ENCODE peak calls at places on chromosomes 1 and 21, in six cellular contexts. E is K562, F is GM12878, N is H1, Y is SK-N-SH, X is HepG2. L is an unnamed sample.

GRCh38 chr1:167832693-167833092 is 81.2 kb downstream of the ADCY10 start:
- DNase-seq in E (peak), F (no peak), N (peak), Y (no peak), X (no peak), L (no peak)

GRCh38 chr1:111176678-111177077 is 23.8 kb downstream of the DENND2D start:
- DNase-seq in E (no peak), F (no peak), N (no peak), Y (no peak), X (no peak), L (no peak)

GRCh38 chr1:231639819-231640218 is 13.2 kb downstream of the DISC1 start:
- DNase-seq in E (no peak), F (no peak), N (no peak), Y (peak), X (no peak), L (no peak)

GRCh38 chr21:16426936-16427335 is 697.2 kb downstream of the USP25 start:
- DNase-seq in E (no peak), F (no peak), N (no peak), Y (no peak), X (no peak), L (no peak)

GRCh38 chr21:21439761-21440160 is 441.6 kb downstream of the NCAM2 start:
- DNase-seq in E (no peak), F (no peak), N (no peak), Y (no peak), X (no peak), L (no peak)

GRCh38 chr21:39175154-39175553 is 8.1 kb downstream of the PSMG1 start:
- DNase-seq in E (no peak), F (no peak), N (no peak), Y (no peak), X (no peak), L (no peak)

GRCh38 chr1:12150456-12151200 is 16.2 kb upstream of the TNFRSF1B start:
- DNase-seq in E (no peak), F (no peak), N (no peak), Y (no peak), X (no peak), L (no peak)

GRCh38 chr1:211198111-211198510 is 61.1 kb upstream of the RCOR3 start:
- DNase-seq in E (no peak), F (no peak), N (no peak), Y (no peak), X (no peak), L (peak)

GRCh38 chr1:67713071-67713806 is 28.2 kb downstream of the GADD45A start:
- DNase-seq in E (peak), F (no peak), N (no peak), Y (peak), X (peak), L (peak)

GRCh38 chr1:185632659-185633428 is 101.3 kb upstream of the HMCN1 start:
- DNase-seq in E (no peak), F (no peak), N (no peak), Y (no peak), X (no peak), L (no peak)

GRCh38 chr1:39184354-39184818 is 20.1 kb upstream of the MACF1 start:
- DNase-seq in E (peak), F (no peak), N (peak), Y (no peak), X (no peak), L (no peak)

GRCh38 chr1:1304331-1305299 is 3.1 kb downstream of the ACAP3 start:
- DNase-seq in E (peak), F (no peak), N (peak), Y (peak), X (peak), L (peak)

GRCh38 chr1:2969870-2970291 is 51.4 kb upstream of the ACTRT2 start:
- DNase-seq in E (no peak), F (no peak), N (no peak), Y (no peak), X (no peak), L (no peak)

GRCh38 chr1:117216718-117217117 is 6.0 kb upstream of the VTCN1 start:
- DNase-seq in E (no peak), F (no peak), N (no peak), Y (no peak), X (no peak), L (no peak)

GRCh38 chr1:47424336-47424982 is 8.4 kb downstream of the FOXE3 start:
- DNase-seq in E (peak), F (no peak), N (peak), Y (peak), X (peak), L (peak)

GRCh38 chr1:215720121-215720520 is 153.0 kb downstream of the KCTD3 start:
- DNase-seq in E (no peak), F (no peak), N (no peak), Y (no peak), X (no peak), L (no peak)

GRCh38 chr21:36803051-36803709 is 104.3 kb downstream of the SIM2 start:
- DNase-seq in E (no peak), F (no peak), N (no peak), Y (no peak), X (no peak), L (no peak)

GRCh38 chr1:7574121-7575040 is 196.7 kb upstream of the VAMP3 start:
- DNase-seq in E (no peak), F (no peak), N (no peak), Y (no peak), X (no peak), L (no peak)

GRCh38 chr1:219580019-219580676 is 32.8 kb downstream of the ZC3H11B start:
- DNase-seq in E (no peak), F (no peak), N (no peak), Y (no peak), X (no peak), L (no peak)

GRCh38 chr1:234402939-234403338 is 29.7 kb downstream of the COA6 start:
- DNase-seq in E (no peak), F (no peak), N (no peak), Y (no peak), X (no peak), L (no peak)

GRCh38 chr21:41641821-41642368 is 125.0 kb downstream of the RIPK4 start:
- DNase-seq in E (no peak), F (no peak), N (no peak), Y (no peak), X (peak), L (peak)

GRCh38 chr1:54407201-54407956 is 1.2 kb upstream of the SSBP3 start:
- DNase-seq in E (peak), F (peak), N (peak), Y (peak), X (peak), L (peak)

GRCh38 chr1:195765099-195765498 is 843.1 kb downstream of the KCNT2 start:
- DNase-seq in E (no peak), F (no peak), N (no peak), Y (no peak), X (no peak), L (no peak)

GRCh38 chr1:195763907-195764183 is 844.4 kb downstream of the KCNT2 start:
- DNase-seq in E (no peak), F (no peak), N (no peak), Y (no peak), X (no peak), L (no peak)

GRCh38 chr1:195768936-195769335 is 839.3 kb downstream of the KCNT2 start:
- DNase-seq in E (no peak), F (no peak), N (no peak), Y (no peak), X (no peak), L (no peak)

GRCh38 chr1:195766709-195767108 is 841.5 kb downstream of the KCNT2 start:
- DNase-seq in E (no peak), F (no peak), N (no peak), Y (no peak), X (no peak), L (no peak)

DNA sequence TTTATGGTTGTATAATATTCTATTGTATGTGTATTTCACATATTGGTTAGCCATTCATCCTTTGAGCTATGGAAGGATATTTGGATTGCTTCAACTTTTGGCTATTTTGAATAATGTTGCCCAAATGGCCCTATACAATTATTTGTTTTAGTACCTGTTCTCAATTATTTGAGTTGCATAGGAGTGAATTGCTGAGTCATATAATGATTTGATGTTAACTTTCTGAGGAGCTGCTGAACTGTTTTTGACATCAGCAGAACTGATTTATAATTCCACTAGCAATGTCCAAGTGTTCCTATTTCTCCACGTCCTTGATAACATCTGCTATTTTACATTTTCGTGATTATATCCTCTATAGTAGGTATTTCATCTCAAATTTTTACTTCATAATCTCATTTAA is 839.9 kb downstream of the KCNT2 start:
- DNase-seq in E (no peak), F (no peak), N (no peak), Y (no peak), X (no peak), L (no peak)
- TF ChIP-seq CHD2 in E (no peak), F (no peak), N (no peak), Y (no peak), X (no peak), L (no peak)

GRCh38 chr1:94550800-94551241 is 9.3 kb upstream of the F3 start:
- DNase-seq in E (no peak), F (no peak), N (no peak), Y (peak), X (no peak), L (no peak)

GRCh38 chr1:94550396-94550795 is 8.8 kb upstream of the F3 start:
- DNase-seq in E (no peak), F (no peak), N (no peak), Y (no peak), X (no peak), L (no peak)

GRCh38 chr1:94549706-94550105 is 8.1 kb upstream of the F3 start:
- DNase-seq in E (no peak), F (no peak), N (no peak), Y (no peak), X (no peak), L (no peak)

GRCh38 chr1:94552071-94552586 is 10.6 kb upstream of the F3 start:
- DNase-seq in E (no peak), F (no peak), N (no peak), Y (no peak), X (peak), L (no peak)

GRCh38 chr1:94551449-94551848 is 9.9 kb upstream of the F3 start:
- DNase-seq in E (no peak), F (no peak), N (no peak), Y (no peak), X (no peak), L (no peak)
- TF ChIP-seq CHD2 in E (no peak), F (no peak), N (no peak), Y (no peak), X (no peak), L (no peak)

GRCh38 chr1:115671176-115672062 is 29.6 kb downstream of the VANGL1 start:
- DNase-seq in E (no peak), F (no peak), N (no peak), Y (no peak), X (peak), L (peak)
- TF ChIP-seq CHD2 in E (no peak), F (no peak), N (no peak), Y (no peak), X (no peak), L (no peak)

GRCh38 chr1:9302745-9303524 is 10.2 kb downstream of the SPSB1 start:
- DNase-seq in E (no peak), F (no peak), N (no peak), Y (no peak), X (no peak), L (peak)
- TF ChIP-seq CHD2 in E (no peak), F (no peak), N (no peak), Y (no peak), X (no peak), L (no peak)

DNA sequence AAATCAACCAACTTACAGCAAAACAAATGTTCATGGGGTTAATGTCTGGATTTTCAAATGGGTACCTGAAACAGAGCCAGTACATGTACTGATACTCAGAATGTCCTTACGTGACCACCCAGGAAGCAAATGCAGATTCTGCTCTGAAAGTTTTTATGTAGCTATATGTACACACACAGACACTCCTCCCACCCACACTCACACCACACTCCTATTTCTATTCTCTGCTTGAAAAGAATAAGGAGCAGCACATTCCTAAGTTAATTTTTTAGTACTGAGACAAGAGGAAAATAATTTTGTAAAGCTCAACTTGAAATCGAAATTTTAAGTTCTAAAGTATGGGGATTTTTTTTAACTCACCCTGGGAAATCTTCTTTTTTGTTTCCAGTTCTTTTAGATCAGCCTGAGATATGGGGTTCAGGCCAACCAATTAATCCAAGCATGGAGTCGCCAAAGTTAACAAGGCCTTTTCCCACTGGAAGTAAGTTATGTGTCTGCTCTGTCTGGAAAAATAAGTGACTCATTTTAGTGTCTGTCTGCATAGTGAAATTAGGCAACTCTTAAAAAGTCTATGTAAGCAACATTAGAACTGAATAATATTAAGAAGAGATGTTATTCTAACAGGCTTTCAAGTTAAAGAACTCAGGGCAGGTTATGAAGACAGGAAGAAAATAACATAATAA is 75.5 kb upstream of the DYNLT5 start:
- DNase-seq in E (no peak), F (no peak), N (no peak), Y (no peak), X (no peak), L (peak)
- TF ChIP-seq CHD2 in E (no peak), F (no peak), N (no peak), Y (no peak), X (no peak), L (no peak)

GRCh38 chr1:27719286-27720251 is 6.2 kb upstream of the FAM76A start:
- DNase-seq in E (no peak), F (no peak), N (no peak), Y (peak), X (no peak), L (no peak)
- TF ChIP-seq CHD2 in E (no peak), F (no peak), N (no peak), Y (no peak), X (no peak), L (no peak)